ENCODE peak calls at places on chromosomes 4 and X, in six cellular contexts. One of them, this sample, is unnamed.

GRCh38 chr4:47213971-47214370 is 182.6 kb downstream of the GABRB1 start:
- DNase-seq in neural progenitor cell: no peak
- DNase-seq in testis: no peak
- DNase-seq in kidney: no peak
- DNase-seq in hepatocyte: peak
- DNase-seq in IMR-90: peak
- DNase-seq in this sample: no peak

GRCh38 chr4:84751707-84752106 is 168.8 kb downstream of the CDS1 start:
- DNase-seq in kidney: no peak
- DNase-seq in testis: no peak
- DNase-seq in IMR-90: no peak
- DNase-seq in neural progenitor cell: no peak
- DNase-seq in hepatocyte: no peak
- DNase-seq in this sample: no peak

GRCh38 chrX:47170861-47171692 is 22.6 kb upstream of the UBA1 start:
- DNase-seq in IMR-90: no peak
- DNase-seq in kidney: peak
- DNase-seq in neural progenitor cell: no peak
- DNase-seq in testis: no peak
- DNase-seq in hepatocyte: no peak
- DNase-seq in this sample: no peak

GRCh38 chr4:90545380-90545779 is 418.2 kb downstream of the CCSER1 start:
- DNase-seq in kidney: no peak
- DNase-seq in IMR-90: no peak
- DNase-seq in neural progenitor cell: no peak
- DNase-seq in testis: no peak
- DNase-seq in hepatocyte: no peak
- DNase-seq in this sample: no peak

GRCh38 chrX:47690175-47690574 is 31.2 kb upstream of the UXT start:
- DNase-seq in IMR-90: no peak
- DNase-seq in kidney: no peak
- DNase-seq in hepatocyte: no peak
- DNase-seq in testis: no peak
- DNase-seq in neural progenitor cell: no peak
- DNase-seq in this sample: no peak

GRCh38 chrX:52280812-52281211 is 88.0 kb upstream of the XAGE2 start:
- DNase-seq in kidney: no peak
- DNase-seq in neural progenitor cell: no peak
- DNase-seq in hepatocyte: no peak
- DNase-seq in IMR-90: no peak
- DNase-seq in testis: no peak
- DNase-seq in this sample: no peak

GRCh38 chr4:22090655-22091350 is 142.2 kb upstream of the KCNIP4 start:
- DNase-seq in kidney: no peak
- DNase-seq in testis: no peak
- DNase-seq in IMR-90: no peak
- DNase-seq in hepatocyte: no peak
- DNase-seq in neural progenitor cell: no peak
- DNase-seq in this sample: no peak

GRCh38 chr4:160510925-160511324 is 1408.0 kb downstream of the RAPGEF2 start:
- DNase-seq in neural progenitor cell: no peak
- DNase-seq in IMR-90: no peak
- DNase-seq in hepatocyte: no peak
- DNase-seq in testis: no peak
- DNase-seq in kidney: no peak
- DNase-seq in this sample: no peak

GRCh38 chr4:141411936-141412335 is 191.2 kb downstream of the ZNF330 start:
- DNase-seq in testis: no peak
- DNase-seq in kidney: no peak
- DNase-seq in IMR-90: no peak
- DNase-seq in hepatocyte: no peak
- DNase-seq in neural progenitor cell: no peak
- DNase-seq in this sample: no peak

GRCh38 chr4:15327311-15328298 is 100.2 kb upstream of the C1QTNF7 start:
- DNase-seq in kidney: no peak
- DNase-seq in IMR-90: peak
- DNase-seq in neural progenitor cell: no peak
- DNase-seq in hepatocyte: peak
- DNase-seq in testis: no peak
- DNase-seq in this sample: no peak

GRCh38 chrX:8673211-8673610 is 58.7 kb downstream of the ANOS1 start:
- DNase-seq in hepatocyte: no peak
- DNase-seq in IMR-90: no peak
- DNase-seq in testis: no peak
- DNase-seq in kidney: no peak
- DNase-seq in neural progenitor cell: no peak
- DNase-seq in this sample: no peak

GRCh38 chr4:94757192-94758140 is at the start of gene BMPR1B:
- DNase-seq in testis: peak
- DNase-seq in hepatocyte: peak
- DNase-seq in neural progenitor cell: peak
- DNase-seq in kidney: peak
- DNase-seq in IMR-90: peak
- DNase-seq in this sample: no peak

GRCh38 chr4:52103314-52103713 is 52.2 kb downstream of the SPATA18 start:
- DNase-seq in kidney: no peak
- DNase-seq in testis: no peak
- DNase-seq in neural progenitor cell: peak
- DNase-seq in IMR-90: no peak
- DNase-seq in hepatocyte: peak
- DNase-seq in this sample: no peak
- TF ChIP-seq CTCF in kidney: no peak
- TF ChIP-seq CTCF in testis: no peak
- TF ChIP-seq CTCF in neural progenitor cell: peak
- TF ChIP-seq CTCF in IMR-90: peak
- TF ChIP-seq CTCF in hepatocyte: peak
- TF ChIP-seq CTCF in this sample: no peak

DNA sequence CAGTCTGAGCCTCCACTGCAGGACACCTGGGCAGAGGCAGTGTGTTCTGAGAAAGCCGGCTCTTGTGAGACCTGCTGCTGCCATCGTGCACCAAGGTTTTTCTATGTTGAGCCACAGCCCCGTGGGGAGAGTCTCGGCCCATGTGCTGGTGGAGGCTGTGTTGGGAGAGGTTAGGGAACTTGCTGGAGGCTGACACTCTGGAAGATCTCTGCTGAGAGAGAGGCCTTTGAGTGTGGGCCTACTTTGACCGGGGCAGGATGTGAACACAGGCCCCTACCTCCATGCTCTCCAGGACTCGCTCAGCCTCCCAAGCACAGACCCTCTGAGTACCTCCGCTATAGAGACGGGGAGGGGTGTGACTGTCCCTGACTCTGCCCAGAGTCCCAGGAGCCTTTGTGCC is 1.3 kb upstream of the S100P start:
- DNase-seq in hepatocyte: no peak
- DNase-seq in kidney: no peak
- DNase-seq in neural progenitor cell: no peak
- DNase-seq in IMR-90: no peak
- DNase-seq in testis: no peak
- DNase-seq in this sample: no peak
- H3K4me3 ChIP-seq in hepatocyte: no peak
- H3K4me3 ChIP-seq in kidney: no peak
- H3K4me3 ChIP-seq in neural progenitor cell: no peak
- H3K4me3 ChIP-seq in IMR-90: no peak
- H3K4me3 ChIP-seq in testis: no peak
- H3K4me3 ChIP-seq in this sample: no peak

DNA sequence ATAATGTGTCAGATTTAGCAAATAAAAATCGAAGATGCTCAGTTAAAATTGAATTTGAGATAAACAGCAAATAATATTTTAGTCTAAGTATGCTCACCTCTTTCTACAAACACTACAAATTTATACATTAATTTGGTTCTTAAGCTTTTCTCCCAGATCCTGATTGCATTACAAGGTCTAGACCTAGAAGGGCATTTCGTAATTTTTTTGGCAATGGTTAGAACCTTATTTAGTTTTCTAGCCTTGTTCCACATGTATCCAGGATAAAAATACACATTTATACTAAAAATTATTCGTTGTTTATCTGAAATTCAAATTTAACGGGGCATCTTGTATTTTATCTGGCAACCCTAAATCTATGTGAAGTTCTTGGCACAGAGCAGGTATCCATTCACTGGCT is 2.5 kb upstream of the CDKL5 start:
- DNase-seq in IMR-90: peak
- DNase-seq in testis: no peak
- DNase-seq in hepatocyte: no peak
- DNase-seq in neural progenitor cell: no peak
- DNase-seq in kidney: no peak
- DNase-seq in this sample: no peak
- H3K27ac ChIP-seq in IMR-90: peak
- H3K27ac ChIP-seq in testis: no peak
- H3K27ac ChIP-seq in hepatocyte: no peak
- H3K27ac ChIP-seq in neural progenitor cell: no peak
- H3K27ac ChIP-seq in kidney: no peak
- H3K27ac ChIP-seq in this sample: no peak

DNA sequence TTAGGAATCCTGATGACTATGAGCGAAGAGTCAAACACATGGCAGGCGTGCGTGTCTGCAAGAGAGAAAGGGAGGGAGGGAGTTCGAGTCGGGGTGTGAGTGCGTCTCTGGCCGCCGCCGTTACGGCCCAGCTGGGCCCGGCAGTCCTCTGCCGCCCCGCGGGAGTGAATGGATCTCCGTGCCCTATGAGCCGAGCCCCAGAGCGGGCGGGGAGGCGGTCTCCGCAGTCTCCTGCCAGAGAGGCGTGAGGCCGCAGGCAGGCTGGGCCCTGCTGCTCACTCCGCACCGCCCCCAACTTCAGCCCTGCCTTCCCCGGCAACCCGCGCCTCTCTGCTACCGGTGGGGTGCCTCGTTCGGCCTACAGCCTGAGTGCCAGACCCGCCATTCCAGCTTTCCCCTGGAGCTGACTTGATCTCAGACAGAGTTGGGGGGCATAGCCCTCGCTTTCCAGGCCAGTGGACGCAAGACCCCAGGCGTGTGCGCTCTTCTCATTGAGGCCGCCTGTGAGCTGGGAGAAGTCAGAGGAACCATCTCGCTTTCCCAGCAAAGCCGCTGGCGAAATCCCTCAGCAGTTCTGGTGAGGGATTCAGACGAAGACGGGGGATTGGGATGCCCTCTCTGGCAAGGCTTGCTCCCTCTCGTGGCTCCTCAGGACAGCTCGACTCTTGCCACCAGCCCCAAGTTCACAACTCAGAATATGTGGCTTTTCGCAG is 1.4 kb downstream of the SLC16A2 start:
- DNase-seq in kidney: peak
- DNase-seq in testis: peak
- DNase-seq in hepatocyte: peak
- DNase-seq in neural progenitor cell: peak
- DNase-seq in IMR-90: peak
- DNase-seq in this sample: peak
- TF ChIP-seq CTCF in kidney: no peak
- TF ChIP-seq CTCF in testis: no peak
- TF ChIP-seq CTCF in hepatocyte: peak
- TF ChIP-seq CTCF in neural progenitor cell: peak
- TF ChIP-seq CTCF in IMR-90: peak
- TF ChIP-seq CTCF in this sample: peak

GRCh38 chrX:136689441-136689840 is 41.5 kb downstream of the CD40LG start:
- DNase-seq in neural progenitor cell: peak
- DNase-seq in kidney: no peak
- DNase-seq in hepatocyte: no peak
- DNase-seq in testis: no peak
- DNase-seq in IMR-90: peak
- DNase-seq in this sample: no peak
- H3K4me3 ChIP-seq in neural progenitor cell: no peak
- H3K4me3 ChIP-seq in kidney: no peak
- H3K4me3 ChIP-seq in hepatocyte: no peak
- H3K4me3 ChIP-seq in testis: no peak
- H3K4me3 ChIP-seq in IMR-90: no peak
- H3K4me3 ChIP-seq in this sample: no peak

This sample was measured in right lobe of liver.